ENCODE peak calls at places on chromosome X, in six cellular contexts. F is PC-3; N is activated CD4-positive, alpha-beta T cell treated with anti-CD3 and anti-CD28 coated beads, Interleukin-2, amount 50 U/mL, for 1 hour; Z is GM13976; H is amniotic stem cell; B is non-pigmented ciliary epithelial cell. X is an unnamed sample.

GRCh38 chrX:49230500-49231232 is 2.5 kb downstream of the CACNA1F start:
- DNase-seq in B (no peak), N (peak), H (no peak), F (no peak), Z (peak), X (peak)

GRCh38 chrX:107449490-107450175 is at the start of gene FRMPD3:
- DNase-seq in N (no peak), B (no peak), F (no peak), H (no peak), Z (no peak), X (no peak)

GRCh38 chrX:63930140-63930539 is 145.1 kb upstream of the ARHGEF9 start:
- DNase-seq in N (no peak), B (no peak), F (peak), Z (no peak), H (peak), X (no peak)

GRCh38 chrX:111168314-111168713 is 72.3 kb downstream of the PAK3 start:
- DNase-seq in F (peak), Z (no peak), N (no peak), H (peak), B (no peak), X (no peak)

GRCh38 chrX:124393238-124393637 is 46.9 kb downstream of the SH2D1A start:
- DNase-seq in B (no peak), Z (no peak), N (no peak), H (no peak), F (no peak), X (no peak)

GRCh38 chrX:152245231-152245630 is 106.9 kb upstream of the MAGEA10 start:
- DNase-seq in Z (no peak), F (peak), H (no peak), N (no peak), B (peak), X (no peak)

GRCh38 chrX:71514367-71515038 is 18.4 kb upstream of the OGT start:
- DNase-seq in Z (peak), H (no peak), B (no peak), N (peak), F (no peak), X (no peak)

GRCh38 chrX:119067023-119067739 is 5.6 kb upstream of the CT47C1 start:
- DNase-seq in Z (peak), H (peak), N (peak), F (peak), B (no peak), X (no peak)

GRCh38 chrX:49101629-49101984 is 21.9 kb upstream of the WDR45 start:
- DNase-seq in N (no peak), H (no peak), Z (no peak), F (no peak), B (no peak), X (no peak)